ENCODE peak calls at places on chromosomes 11 and 22, in ten cellular contexts. O is thyroid gland, S is Peyer's patch, C is A549, M is IMR-90, Y is esophagus squamous epithelium, V is transverse colon, G is NB4, F is testis, D is GM12878. B is an unnamed sample.

GRCh38 chr22:27296091-27296675 is 505.4 kb downstream of the MN1 start:
- DNase-seq in O (no peak), S (no peak), C (no peak), M (no peak), Y (no peak), V (no peak), G (no peak), F (no peak), D (no peak), B (no peak)

GRCh38 chr11:1486054-1486825 is at the start of gene MOB2:
- DNase-seq in O (peak; percentile 85), S (peak; percentile 25), C (no peak), M (peak; percentile 4), Y (no peak), V (peak; percentile 70), G (no peak), F (peak; percentile 42), D (no peak), B (no peak)

GRCh38 chr11:64186205-64187165 is 514 bp downstream of the STIP1 start:
- DNase-seq in O (peak; percentile 27), S (no peak), C (no peak), M (peak; percentile 2), Y (no peak), V (peak; percentile 29), G (peak; percentile 61), F (peak; percentile 58), D (no peak), B (no peak)

GRCh38 chr22:20083157-20083890 is 3.3 kb downstream of the DGCR8 start:
- DNase-seq in O (no peak), S (no peak), C (no peak), M (no peak), Y (no peak), V (no peak), G (no peak), F (no peak), D (no peak), B (no peak)

GRCh38 chr11:61345170-61345610 is 12.2 kb downstream of the TKFC start:
- DNase-seq in O (no peak), S (no peak), C (no peak), M (no peak), Y (no peak), V (no peak), G (no peak), F (peak; percentile 51), D (no peak), B (no peak)

GRCh38 chr11:83785942-83786341 is 499.8 kb upstream of the CCDC90B start:
- DNase-seq in O (no peak), S (no peak), C (no peak), M (no peak), Y (no peak), V (no peak), G (no peak), F (no peak), D (no peak), B (no peak)

GRCh38 chr11:111941963-111942362 is 4.8 kb downstream of the DIXDC1 start:
- DNase-seq in O (no peak), S (no peak), C (no peak), M (no peak), Y (no peak), V (no peak), G (no peak), F (no peak), D (no peak), B (no peak)

GRCh38 chr11:17412488-17413180 is 24.2 kb upstream of the KCNJ11 start:
- DNase-seq in O (no peak), S (no peak), C (no peak), M (no peak), Y (no peak), V (no peak), G (no peak), F (no peak), D (no peak), B (no peak)

GRCh38 chr11:104164028-104164520 is at the start of gene PDGFD:
- DNase-seq in O (peak; percentile 9), S (peak; percentile 46), C (peak; percentile 47), M (peak; percentile 70), Y (no peak), V (peak; percentile 22), G (peak; percentile 8), F (peak; percentile 70), D (no peak), B (peak; percentile 46)

GRCh38 chr11:11602011-11602410 is 19.8 kb downstream of the GALNT18 start:
- DNase-seq in O (no peak), S (no peak), C (no peak), M (no peak), Y (no peak), V (no peak), G (no peak), F (no peak), D (no peak), B (no peak)

GRCh38 chr11:30914143-30914762 is 328.1 kb upstream of the MPPED2 start:
- DNase-seq in O (peak; percentile 55), S (peak; percentile 16), C (peak; percentile 8), M (peak; percentile 48), Y (no peak), V (peak; percentile 40), G (peak; percentile 21), F (peak; percentile 80), D (no peak), B (no peak)

GRCh38 chr11:66555416-66555815 is 8.7 kb downstream of the ACTN3 start:
- DNase-seq in O (no peak), S (no peak), C (no peak), M (no peak), Y (no peak), V (no peak), G (no peak), F (no peak), D (no peak), B (no peak)

GRCh38 chr11:125272822-125273221 is 108.3 kb downstream of the PKNOX2 start:
- DNase-seq in O (peak; percentile 41), S (no peak), C (no peak), M (no peak), Y (no peak), V (no peak), G (no peak), F (no peak), D (no peak), B (no peak)

GRCh38 chr11:125274774-125275173 is 110.2 kb downstream of the PKNOX2 start:
- DNase-seq in O (no peak), S (no peak), C (no peak), M (no peak), Y (no peak), V (no peak), G (no peak), F (no peak), D (no peak), B (no peak)

GRCh38 chr11:125272092-125272491 is 107.5 kb downstream of the PKNOX2 start:
- DNase-seq in O (no peak), S (no peak), C (no peak), M (peak; percentile 33), Y (no peak), V (no peak), G (no peak), F (no peak), D (no peak), B (no peak)

GRCh38 chr11:125274309-125274708 is 109.8 kb downstream of the PKNOX2 start:
- DNase-seq in O (peak; percentile 88), S (no peak), C (no peak), M (no peak), Y (no peak), V (no peak), G (no peak), F (no peak), D (no peak), B (no peak)

DNA sequence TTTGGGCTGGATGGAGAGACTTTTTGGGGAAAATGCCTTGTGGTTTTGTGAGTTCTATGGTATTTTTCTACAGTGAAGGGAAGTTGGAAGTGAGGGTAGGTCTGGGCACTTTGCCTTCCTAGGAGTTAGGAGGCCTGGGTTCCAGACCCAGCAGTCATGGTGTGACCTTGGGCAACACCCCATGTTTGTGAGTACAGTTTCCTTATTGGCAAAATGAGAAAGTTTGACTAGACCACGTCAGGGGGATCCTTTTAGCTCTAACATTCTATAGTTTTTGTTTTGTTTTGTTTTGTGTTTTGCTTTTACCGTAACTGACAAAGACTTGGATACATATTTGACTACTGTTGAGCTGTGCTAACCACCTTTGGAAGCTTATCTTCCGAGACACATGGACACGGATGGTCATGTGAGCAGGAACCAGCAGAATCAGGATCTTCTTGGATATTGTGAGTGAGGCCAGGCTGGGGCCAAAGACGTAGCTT is 109.0 kb downstream of the PKNOX2 start:
- DNase-seq in O (no peak), S (no peak), C (no peak), M (no peak), Y (no peak), V (no peak), G (no peak), F (no peak), D (no peak), B (no peak)
- TF ChIP-seq POLR2A in O (no peak), S (no peak), C (no peak), M (no peak), Y (no peak), V (no peak), G (no peak), F (no peak), D (no peak), B (no peak)

DNA sequence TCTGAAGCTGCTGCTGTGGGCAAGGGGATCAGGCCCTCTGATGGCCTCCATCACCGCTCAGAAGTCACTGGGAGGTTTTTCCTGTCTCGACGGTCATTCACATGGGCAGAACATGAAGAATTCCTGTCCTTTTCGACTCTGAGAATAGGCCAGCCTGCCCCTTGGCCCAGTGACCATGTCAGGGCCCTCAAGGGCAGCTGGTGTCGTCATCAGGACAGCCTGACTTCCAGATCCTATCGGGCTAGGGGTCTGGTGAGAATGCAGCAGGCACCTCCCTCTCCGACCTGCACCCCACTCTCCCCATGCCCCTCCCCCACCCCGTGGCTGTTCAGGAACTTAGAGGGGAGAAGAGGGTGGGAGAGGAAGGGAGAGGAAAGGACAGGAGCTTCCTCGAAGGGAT is 3.6 kb downstream of the TP53I11 start:
- DNase-seq in O (no peak), S (no peak), C (no peak), M (no peak), Y (no peak), V (no peak), G (no peak), F (no peak), D (no peak), B (no peak)
- H3K4me3 ChIP-seq in O (no peak overlapping the region), S (no peak overlapping the region), C (no peak overlapping the region), M (no peak overlapping the region), Y (no peak overlapping the region), V (no peak overlapping the region), G (no peak overlapping the region), F (no peak overlapping the region), D (no peak overlapping the region), B (no peak overlapping the region)

GRCh38 chr11:121023848-121024751 is at the start of gene TBCEL:
- DNase-seq in O (peak; percentile 92), S (peak; percentile 86), C (peak; percentile 80), M (peak; percentile 79), Y (peak; percentile 40), V (peak; percentile 83), G (peak; percentile 89), F (peak; percentile 97), D (peak; percentile 54), B (peak; percentile 85)
- TF ChIP-seq POLR2A in O (no peak), S (no peak), C (peak; percentile 8), M (peak; percentile 49), Y (no peak), V (no peak), G (peak; percentile 43), F (no peak), D (peak; percentile 75), B (no peak)

DNA sequence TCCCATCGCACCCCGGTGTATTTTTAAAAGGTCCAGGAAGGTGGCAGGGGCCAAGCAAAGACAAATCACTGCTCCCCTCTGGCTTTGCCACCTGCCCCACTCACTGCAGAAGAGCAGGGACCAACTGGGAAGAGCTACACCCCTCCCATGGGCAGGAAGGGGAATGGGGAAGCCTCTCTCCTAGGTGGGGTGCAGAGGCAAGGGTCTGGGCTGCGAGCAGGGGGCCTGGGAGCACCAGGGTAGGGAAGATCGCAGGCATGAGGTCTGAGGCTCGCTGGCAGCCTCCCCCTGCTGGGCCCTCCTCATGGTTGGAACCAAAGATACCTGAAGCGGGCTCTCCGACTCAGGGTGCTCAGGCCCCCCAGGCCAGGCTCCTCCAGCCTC is 36.8 kb downstream of the PISD start:
- DNase-seq in O (no peak), S (no peak), C (no peak), M (no peak), Y (no peak), V (no peak), G (no peak), F (no peak), D (no peak), B (no peak)
- H3K4me3 ChIP-seq in O (no peak overlapping the region), S (no peak overlapping the region), C (no peak overlapping the region), M (no peak overlapping the region), Y (peak overlapping the region; percentile 13), V (no peak overlapping the region), G (no peak overlapping the region), F (no peak overlapping the region), D (no peak overlapping the region), B (no peak overlapping the region)